ENCODE peak calls at places on chromosomes 7 and 10, in seven cellular contexts. G is T-helper 1 cell, B is NCI-H1105 treated with DMSO at 0.1 percent for 48 hours, W is neuronal stem cell, R is hypothalamus, M is amygdala, U is GM04504. F is an unnamed sample.

GRCh38 chr10:733086-733485 is 43.6 kb upstream of the DIP2C start:
- DNase-seq in B (no peak), M (no peak), U (no peak), W (no peak), R (no peak), G (no peak), F (no peak)

GRCh38 chr7:118250860-118251494 is 26.5 kb downstream of the ANKRD7 start:
- DNase-seq in U (no peak), M (no peak), R (no peak), W (no peak), B (no peak), G (no peak), F (no peak)

GRCh38 chr7:74033372-74034311 is 5.7 kb downstream of the ELN start:
- DNase-seq in U (no peak), W (no peak), B (no peak), M (peak; percentile 25), R (peak; percentile 67), G (no peak), F (peak; percentile 50)

GRCh38 chr7:117963278-117964184 is 90.3 kb upstream of the CTTNBP2 start:
- DNase-seq in W (no peak), B (no peak), G (no peak), U (no peak), M (no peak), R (no peak), F (no peak)

GRCh38 chr10:78437407-78437768 is 403.7 kb downstream of the RPS24 start:
- DNase-seq in G (no peak), U (no peak), W (no peak), R (no peak), M (no peak), B (no peak), F (no peak)

GRCh38 chr10:132311338-132311939 is 3.7 kb upstream of the STK32C start:
- DNase-seq in W (no peak), U (no peak), M (no peak), B (no peak), G (no peak), R (no peak), F (no peak)

GRCh38 chr7:39069886-39070881 is 92.5 kb downstream of the POU6F2 start:
- DNase-seq in G (no peak), W (no peak), U (no peak), R (no peak), B (no peak), M (no peak), F (no peak)

GRCh38 chr10:119652361-119652760 is 1.2 kb downstream of the BAG3 start:
- DNase-seq in W (no peak), B (no peak), U (peak; percentile 42), M (no peak), G (peak; percentile 68), R (no peak), F (no peak)

GRCh38 chr10:132408823-132409666 is 12.0 kb downstream of the PWWP2B start:
- DNase-seq in B (no peak), W (no peak), R (no peak), M (no peak), U (no peak), G (no peak), F (no peak)

GRCh38 chr7:127578711-127579275 is 6.6 kb downstream of the GCC1 start:
- DNase-seq in U (no peak), G (no peak), B (no peak), R (no peak), M (no peak), W (no peak), F (no peak)

GRCh38 chr7:74320645-74321178 is 31.5 kb downstream of the CLIP2 start:
- DNase-seq in M (no peak), W (no peak), R (no peak), G (no peak), B (no peak), U (no peak), F (no peak)

GRCh38 chr7:2632717-2633537 is 1.1 kb downstream of the TTYH3 start:
- DNase-seq in M (no peak), U (no peak), W (no peak), G (no peak), R (peak; percentile 54), B (peak; percentile 62), F (no peak)

GRCh38 chr10:49167629-49168540 is 20.3 kb downstream of the TMEM273 start:
- DNase-seq in G (no peak), B (no peak), M (no peak), U (no peak), W (no peak), R (no peak), F (no peak)

GRCh38 chr10:6388261-6388893 is 185.6 kb downstream of the PFKFB3 start:
- DNase-seq in R (no peak), U (no peak), W (no peak), G (no peak), B (no peak), M (no peak), F (no peak)

GRCh38 chr10:110220383-110220782 is 13.0 kb downstream of the MXI1 start:
- DNase-seq in G (no peak), M (no peak), W (no peak), B (no peak), R (no peak), U (no peak), F (peak; percentile 45)

GRCh38 chr10:3772349-3773222 is 12.4 kb downstream of the KLF6 start:
- DNase-seq in U (no peak), M (no peak), G (no peak), W (no peak), B (no peak), R (no peak), F (no peak)

F was measured in substantia nigra.